ENCODE peak calls at places on chromosomes 6 and 20, in ten cellular contexts. One of them, this sample, is unnamed.
A peak's percentile ranks its signal among the peaks of the same experiment; 100 is the strongest.

GRCh38 chr20:7926767-7927166 is 13.5 kb downstream of the HAO1 start:
- DNase-seq in A549: no peak
- DNase-seq in PC-9: no peak
- DNase-seq in AG04450: no peak
- DNase-seq in prostate gland: no peak
- DNase-seq in adrenal gland: no peak
- DNase-seq in lower leg skin: no peak
- DNase-seq in GM12865: peak; percentile 8
- DNase-seq in fibroblast of mammary gland: peak; percentile 55
- DNase-seq in cardiac fibroblast: peak; percentile 78
- DNase-seq in this sample: peak; percentile 36

GRCh38 chr6:107419747-107420146 is 39.6 kb downstream of the PDSS2 start:
- DNase-seq in adrenal gland: no peak
- DNase-seq in prostate gland: no peak
- DNase-seq in PC-9: no peak
- DNase-seq in AG04450: no peak
- DNase-seq in A549: no peak
- DNase-seq in fibroblast of mammary gland: peak; percentile 15
- DNase-seq in cardiac fibroblast: no peak
- DNase-seq in GM12865: no peak
- DNase-seq in lower leg skin: no peak
- DNase-seq in this sample: no peak

GRCh38 chr6:43823879-43824740 is 54.1 kb downstream of the VEGFA start:
- DNase-seq in cardiac fibroblast: no peak
- DNase-seq in PC-9: no peak
- DNase-seq in GM12865: peak; percentile 23
- DNase-seq in fibroblast of mammary gland: no peak
- DNase-seq in prostate gland: no peak
- DNase-seq in A549: no peak
- DNase-seq in adrenal gland: no peak
- DNase-seq in lower leg skin: no peak
- DNase-seq in AG04450: no peak
- DNase-seq in this sample: no peak

GRCh38 chr6:110874880-110875547 is 429 bp downstream of the AMD1 start:
- DNase-seq in GM12865: peak; percentile 60
- DNase-seq in fibroblast of mammary gland: no peak
- DNase-seq in adrenal gland: peak; percentile 35
- DNase-seq in A549: no peak
- DNase-seq in prostate gland: peak; percentile 25
- DNase-seq in AG04450: peak; percentile 10
- DNase-seq in cardiac fibroblast: peak; percentile 23
- DNase-seq in PC-9: no peak
- DNase-seq in lower leg skin: peak; percentile 88
- DNase-seq in this sample: no peak

GRCh38 chr6:144365176-144365710 is 80.1 kb downstream of the UTRN start:
- DNase-seq in adrenal gland: no peak
- DNase-seq in prostate gland: no peak
- DNase-seq in AG04450: no peak
- DNase-seq in fibroblast of mammary gland: no peak
- DNase-seq in GM12865: no peak
- DNase-seq in lower leg skin: no peak
- DNase-seq in A549: no peak
- DNase-seq in PC-9: no peak
- DNase-seq in cardiac fibroblast: peak; percentile 42
- DNase-seq in this sample: no peak

GRCh38 chr6:165987483-165988305 is 180.0 kb downstream of the TBXT start:
- DNase-seq in A549: peak; percentile 89
- DNase-seq in fibroblast of mammary gland: peak; percentile 87
- DNase-seq in lower leg skin: no peak
- DNase-seq in AG04450: peak; percentile 85
- DNase-seq in cardiac fibroblast: peak; percentile 85
- DNase-seq in prostate gland: no peak
- DNase-seq in adrenal gland: peak; percentile 85
- DNase-seq in PC-9: no peak
- DNase-seq in GM12865: no peak
- DNase-seq in this sample: no peak

GRCh38 chr6:167345960-167346359 is 21.1 kb downstream of the TTLL2 start:
- DNase-seq in AG04450: no peak
- DNase-seq in fibroblast of mammary gland: no peak
- DNase-seq in GM12865: no peak
- DNase-seq in PC-9: no peak
- DNase-seq in adrenal gland: no peak
- DNase-seq in lower leg skin: no peak
- DNase-seq in prostate gland: no peak
- DNase-seq in cardiac fibroblast: no peak
- DNase-seq in A549: no peak
- DNase-seq in this sample: no peak

GRCh38 chr6:167162591-167162990 is 4.8 kb upstream of the GPR31 start:
- DNase-seq in fibroblast of mammary gland: no peak
- DNase-seq in AG04450: no peak
- DNase-seq in A549: no peak
- DNase-seq in adrenal gland: no peak
- DNase-seq in PC-9: no peak
- DNase-seq in prostate gland: no peak
- DNase-seq in GM12865: no peak
- DNase-seq in lower leg skin: no peak
- DNase-seq in cardiac fibroblast: no peak
- DNase-seq in this sample: no peak

GRCh38 chr20:1325173-1326030 is 3.5 kb downstream of the SDCBP2 start:
- DNase-seq in AG04450: peak; percentile 92
- DNase-seq in lower leg skin: peak; percentile 99
- DNase-seq in A549: peak; percentile 100
- DNase-seq in PC-9: peak; percentile 96
- DNase-seq in adrenal gland: peak; percentile 98
- DNase-seq in fibroblast of mammary gland: peak; percentile 99
- DNase-seq in GM12865: peak; percentile 99
- DNase-seq in prostate gland: peak; percentile 94
- DNase-seq in cardiac fibroblast: peak; percentile 99
- DNase-seq in this sample: peak; percentile 93
- TF ChIP-seq CTCF in AG04450: no peak
- TF ChIP-seq CTCF in lower leg skin: no peak
- TF ChIP-seq CTCF in A549: no peak
- TF ChIP-seq CTCF in PC-9: no peak
- TF ChIP-seq CTCF in adrenal gland: peak; percentile 57
- TF ChIP-seq CTCF in fibroblast of mammary gland: no peak
- TF ChIP-seq CTCF in GM12865: peak; percentile 4
- TF ChIP-seq CTCF in prostate gland: peak; percentile 52
- TF ChIP-seq CTCF in cardiac fibroblast: no peak
- TF ChIP-seq CTCF in this sample: peak; percentile 31

DNA sequence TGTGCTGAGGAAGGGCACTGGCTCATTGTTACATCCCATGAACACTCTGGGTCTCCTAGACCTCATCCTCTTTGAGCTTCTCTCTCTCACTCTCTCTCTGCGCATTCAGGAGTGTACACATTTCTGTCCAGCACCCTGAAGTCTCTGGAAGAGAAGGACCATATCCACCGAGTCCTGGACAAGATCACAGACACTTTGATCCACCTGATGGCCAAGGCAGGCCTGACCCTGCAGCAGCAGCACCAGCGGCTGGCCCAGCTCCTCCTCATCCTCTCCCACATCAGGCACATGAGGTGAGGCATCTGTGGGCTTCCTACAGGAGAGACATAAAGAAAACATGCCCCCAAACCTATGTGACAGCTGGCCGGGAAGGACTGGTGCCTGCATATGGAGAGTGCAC is 286.8 kb downstream of the ESR1 start:
- DNase-seq in lower leg skin: no peak
- DNase-seq in AG04450: no peak
- DNase-seq in cardiac fibroblast: no peak
- DNase-seq in adrenal gland: no peak
- DNase-seq in prostate gland: no peak
- DNase-seq in GM12865: no peak
- DNase-seq in PC-9: no peak
- DNase-seq in A549: no peak
- DNase-seq in fibroblast of mammary gland: no peak
- DNase-seq in this sample: no peak
- H3K4me3 ChIP-seq in lower leg skin: no peak overlapping the region
- H3K4me3 ChIP-seq in AG04450: no peak overlapping the region
- H3K4me3 ChIP-seq in cardiac fibroblast: no peak overlapping the region
- H3K4me3 ChIP-seq in adrenal gland: no peak overlapping the region
- H3K4me3 ChIP-seq in prostate gland: no peak overlapping the region
- H3K4me3 ChIP-seq in GM12865: no peak overlapping the region
- H3K4me3 ChIP-seq in PC-9: no peak overlapping the region
- H3K4me3 ChIP-seq in A549: no peak overlapping the region
- H3K4me3 ChIP-seq in fibroblast of mammary gland: no peak overlapping the region
- H3K4me3 ChIP-seq in this sample: no peak overlapping the region

GRCh38 chr6:158627940-158628211 is 16.7 kb downstream of the DYNLT1 start:
- DNase-seq in A549: no peak
- DNase-seq in cardiac fibroblast: no peak
- DNase-seq in prostate gland: no peak
- DNase-seq in adrenal gland: no peak
- DNase-seq in fibroblast of mammary gland: no peak
- DNase-seq in GM12865: no peak
- DNase-seq in AG04450: no peak
- DNase-seq in lower leg skin: no peak
- DNase-seq in PC-9: no peak
- DNase-seq in this sample: no peak

GRCh38 chr6:158627168-158627939 is 17.2 kb downstream of the DYNLT1 start:
- DNase-seq in cardiac fibroblast: no peak
- DNase-seq in lower leg skin: peak; percentile 70
- DNase-seq in AG04450: no peak
- DNase-seq in adrenal gland: no peak
- DNase-seq in fibroblast of mammary gland: no peak
- DNase-seq in A549: no peak
- DNase-seq in GM12865: no peak
- DNase-seq in PC-9: no peak
- DNase-seq in prostate gland: no peak
- DNase-seq in this sample: no peak

GRCh38 chr6:158625881-158626305 is 18.6 kb downstream of the DYNLT1 start:
- DNase-seq in AG04450: no peak
- DNase-seq in adrenal gland: no peak
- DNase-seq in prostate gland: no peak
- DNase-seq in A549: no peak
- DNase-seq in cardiac fibroblast: no peak
- DNase-seq in GM12865: no peak
- DNase-seq in lower leg skin: peak; percentile 80
- DNase-seq in fibroblast of mammary gland: no peak
- DNase-seq in PC-9: no peak
- DNase-seq in this sample: no peak

GRCh38 chr6:158624684-158625682 is 19.6 kb downstream of the DYNLT1 start:
- DNase-seq in cardiac fibroblast: no peak
- DNase-seq in PC-9: no peak
- DNase-seq in lower leg skin: peak; percentile 68
- DNase-seq in GM12865: no peak
- DNase-seq in AG04450: no peak
- DNase-seq in adrenal gland: no peak
- DNase-seq in fibroblast of mammary gland: no peak
- DNase-seq in A549: no peak
- DNase-seq in prostate gland: no peak
- DNase-seq in this sample: no peak

GRCh38 chr6:158626360-158627167 is 18.0 kb downstream of the DYNLT1 start:
- DNase-seq in adrenal gland: no peak
- DNase-seq in GM12865: no peak
- DNase-seq in cardiac fibroblast: no peak
- DNase-seq in prostate gland: no peak
- DNase-seq in PC-9: no peak
- DNase-seq in A549: no peak
- DNase-seq in fibroblast of mammary gland: no peak
- DNase-seq in lower leg skin: no peak
- DNase-seq in AG04450: no peak
- DNase-seq in this sample: no peak
- TF ChIP-seq CTCF in adrenal gland: no peak
- TF ChIP-seq CTCF in GM12865: no peak
- TF ChIP-seq CTCF in cardiac fibroblast: no peak
- TF ChIP-seq CTCF in prostate gland: no peak
- TF ChIP-seq CTCF in PC-9: no peak
- TF ChIP-seq CTCF in A549: no peak
- TF ChIP-seq CTCF in fibroblast of mammary gland: no peak
- TF ChIP-seq CTCF in lower leg skin: no peak
- TF ChIP-seq CTCF in AG04450: no peak
- TF ChIP-seq CTCF in this sample: no peak

DNA sequence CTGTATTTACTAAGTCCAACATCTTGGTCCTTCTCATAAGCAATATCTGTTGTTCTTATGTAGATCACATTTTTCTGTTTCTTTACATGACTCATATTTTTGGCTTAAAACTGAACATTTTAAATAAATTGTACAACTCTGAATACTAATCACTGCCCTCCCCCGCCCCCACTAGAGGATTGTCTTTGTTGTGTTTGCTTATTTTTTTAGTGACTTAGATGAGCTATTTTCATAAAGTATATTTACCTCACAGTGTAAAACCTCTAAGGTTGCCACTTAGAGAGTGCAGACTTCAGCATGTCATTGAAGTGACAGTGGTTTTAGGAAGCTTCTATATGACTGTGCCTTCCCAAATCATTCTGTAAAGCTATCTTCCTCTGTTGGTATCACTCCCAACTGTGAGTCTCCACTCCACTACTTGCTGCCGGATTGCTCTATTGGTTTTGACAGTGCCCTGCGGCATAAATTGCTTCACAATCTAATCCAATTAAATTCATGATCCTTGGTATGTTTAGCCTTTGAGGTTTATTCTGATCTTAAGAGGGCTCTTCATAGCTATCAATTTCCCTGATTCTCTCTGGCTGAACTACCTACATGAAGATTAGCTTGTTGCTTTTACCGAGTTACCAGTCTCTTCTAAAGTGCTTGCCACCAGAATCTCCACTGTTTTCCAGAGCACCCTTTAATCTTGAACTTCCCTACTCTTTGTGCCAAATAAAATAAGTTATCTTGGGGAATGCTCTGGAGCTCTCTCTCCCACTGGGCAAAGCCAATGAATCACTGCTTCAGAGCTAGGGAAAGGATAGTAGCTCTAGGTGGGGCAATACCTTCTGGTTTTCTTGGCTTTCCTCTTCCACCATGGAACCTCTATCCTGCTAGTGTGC is 33.0 kb downstream of the SPTLC3 start:
- DNase-seq in fibroblast of mammary gland: peak; percentile 63
- DNase-seq in A549: no peak
- DNase-seq in adrenal gland: no peak
- DNase-seq in cardiac fibroblast: peak; percentile 62
- DNase-seq in AG04450: no peak
- DNase-seq in lower leg skin: no peak
- DNase-seq in PC-9: no peak
- DNase-seq in GM12865: no peak
- DNase-seq in prostate gland: no peak
- DNase-seq in this sample: no peak
- H3K4me3 ChIP-seq in fibroblast of mammary gland: no peak overlapping the region
- H3K4me3 ChIP-seq in A549: no peak overlapping the region
- H3K4me3 ChIP-seq in adrenal gland: no peak overlapping the region
- H3K4me3 ChIP-seq in cardiac fibroblast: no peak overlapping the region
- H3K4me3 ChIP-seq in AG04450: no peak overlapping the region
- H3K4me3 ChIP-seq in lower leg skin: no peak overlapping the region
- H3K4me3 ChIP-seq in PC-9: no peak overlapping the region
- H3K4me3 ChIP-seq in GM12865: no peak overlapping the region
- H3K4me3 ChIP-seq in prostate gland: no peak overlapping the region
- H3K4me3 ChIP-seq in this sample: no peak overlapping the region

GRCh38 chr6:64330694-64331309 is 695.2 kb downstream of the PHF3 start:
- DNase-seq in fibroblast of mammary gland: peak; percentile 60
- DNase-seq in A549: no peak
- DNase-seq in adrenal gland: peak; percentile 61
- DNase-seq in AG04450: peak; percentile 51
- DNase-seq in lower leg skin: no peak
- DNase-seq in prostate gland: peak; percentile 47
- DNase-seq in cardiac fibroblast: peak; percentile 71
- DNase-seq in GM12865: peak; percentile 70
- DNase-seq in PC-9: peak; percentile 51
- DNase-seq in this sample: peak; percentile 47
- TF ChIP-seq CTCF in fibroblast of mammary gland: peak; percentile 67
- TF ChIP-seq CTCF in A549: peak; percentile 38
- TF ChIP-seq CTCF in adrenal gland: peak; percentile 57
- TF ChIP-seq CTCF in AG04450: peak; percentile 81
- TF ChIP-seq CTCF in lower leg skin: no peak
- TF ChIP-seq CTCF in prostate gland: peak; percentile 51
- TF ChIP-seq CTCF in cardiac fibroblast: peak; percentile 59
- TF ChIP-seq CTCF in GM12865: peak; percentile 73
- TF ChIP-seq CTCF in PC-9: peak; percentile 73
- TF ChIP-seq CTCF in this sample: peak; percentile 74